ENCODE peak calls at places on chromosome 7, in seven cellular contexts. V, X, B, P, E, Z and I are unnamed samples.

GRCh38 chr7:144835166-144835611 is 664 bp downstream of the TPK1 start:
- DNase-seq in V (peak), X (peak), B (peak), P (peak), E (peak), Z (peak), I (peak)

GRCh38 chr7:92832623-92833023 is 3.8 kb downstream of the CDK6 start:
- DNase-seq in V (no peak), X (no peak), B (no peak), P (no peak), E (no peak), Z (no peak), I (no peak)

GRCh38 chr7:12360948-12361347 is 42.7 kb downstream of the VWDE start:
- DNase-seq in V (no peak), X (no peak), B (no peak), P (no peak), E (no peak), Z (no peak), I (no peak)

GRCh38 chr7:83204715-83205114 is 42.0 kb upstream of the PCLO start:
- DNase-seq in V (no peak), X (no peak), B (no peak), P (no peak), E (no peak), Z (no peak), I (no peak)

GRCh38 chr7:47239927-47240570 is 341.9 kb downstream of the TNS3 start:
- DNase-seq in V (no peak), X (peak), B (no peak), P (no peak), E (no peak), Z (no peak), I (no peak)

GRCh38 chr7:96959135-96959534 is 46.2 kb upstream of the DLX6 start:
- DNase-seq in V (no peak), X (no peak), B (no peak), P (no peak), E (no peak), Z (no peak), I (no peak)

GRCh38 chr7:38881015-38881414 is 28.0 kb downstream of the VPS41 start:
- DNase-seq in V (no peak), X (no peak), B (no peak), P (no peak), E (no peak), Z (no peak), I (no peak)

GRCh38 chr7:55309040-55309991 is 55.8 kb upstream of the LANCL2 start:
- DNase-seq in V (no peak), X (no peak), B (no peak), P (no peak), E (no peak), Z (no peak), I (no peak)

GRCh38 chr7:49520971-49521370 is 252.5 kb upstream of the VWC2 start:
- DNase-seq in V (no peak), X (no peak), B (no peak), P (no peak), E (no peak), Z (no peak), I (no peak)

GRCh38 chr7:135189961-135190360 is 19.5 kb upstream of the CYREN start:
- DNase-seq in V (no peak), X (no peak), B (no peak), P (no peak), E (no peak), Z (no peak), I (peak)

GRCh38 chr7:36923185-36923584 is 198.9 kb upstream of the AOAH start:
- DNase-seq in V (no peak), X (no peak), B (no peak), P (no peak), E (no peak), Z (no peak), I (no peak)
- TF ChIP-seq CTCF in V (no peak), X (no peak), B (no peak), P (no peak), E (no peak), Z (no peak), I (no peak)

DNA sequence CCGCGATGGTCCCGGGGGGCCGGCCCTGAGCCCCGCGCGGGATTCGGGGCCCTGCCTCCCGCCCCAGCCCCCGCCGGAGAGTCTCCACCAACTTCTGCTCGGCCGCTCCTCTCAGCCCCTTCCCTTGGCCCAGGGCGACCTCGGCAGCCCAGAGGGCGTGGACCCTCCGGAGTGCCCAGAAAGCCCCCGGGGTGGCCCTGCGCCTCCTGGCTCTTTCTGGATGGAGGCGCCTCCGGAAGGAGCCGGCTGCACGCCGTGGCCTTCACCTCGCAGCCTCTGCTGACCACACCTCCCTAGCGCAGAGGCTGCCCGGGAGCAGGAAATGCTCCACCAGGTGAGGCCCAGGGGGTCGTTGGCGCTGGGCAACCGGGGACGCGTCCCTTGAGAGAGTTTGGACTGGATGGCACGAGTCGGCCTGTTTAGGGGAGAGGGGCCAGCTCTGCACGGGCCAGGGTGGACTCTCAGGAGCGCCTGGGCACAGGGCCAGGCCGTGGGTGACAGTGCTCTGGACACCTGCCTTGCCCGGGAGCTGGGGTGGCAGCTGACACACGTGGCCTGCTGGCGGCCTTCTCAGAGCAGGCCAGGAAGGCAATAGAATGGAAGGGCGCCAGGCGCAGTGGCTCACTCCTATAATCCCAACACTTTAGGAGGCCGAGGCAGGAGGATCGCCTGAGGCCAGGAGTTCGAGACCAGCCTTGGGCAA is 594 bp downstream of the ZNF853 start:
- DNase-seq in V (no peak), X (no peak), B (no peak), P (no peak), E (no peak), Z (no peak), I (no peak)
- H3K4me3 ChIP-seq in V (peak), X (peak), B (peak), P (peak), E (peak), Z (no peak), I (peak)

DNA sequence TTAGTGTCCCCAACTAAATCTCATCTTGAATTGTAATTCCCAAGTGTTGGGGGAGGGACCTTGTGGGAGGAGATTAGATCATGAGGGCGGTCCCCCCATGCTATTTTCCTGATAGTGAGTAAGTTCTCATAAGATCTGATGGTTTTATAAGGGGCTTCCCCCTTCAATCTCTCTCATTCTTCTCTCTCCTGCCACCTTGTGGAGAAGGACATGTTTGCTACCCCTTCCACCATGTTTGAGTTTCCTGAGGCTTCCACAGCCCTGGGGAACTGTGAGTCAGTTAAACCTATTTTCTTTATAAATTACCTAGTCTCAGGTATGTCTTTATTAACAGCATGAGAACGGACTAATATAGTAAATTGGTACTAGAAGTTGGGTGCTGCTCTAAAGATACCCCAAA is 365.6 kb downstream of the ANKRD7 start:
- DNase-seq in V (no peak), X (no peak), B (no peak), P (no peak), E (no peak), Z (peak), I (no peak)
- TF ChIP-seq CTCF in V (no peak), X (no peak), B (peak), P (peak), E (peak), Z (peak), I (no peak)

DNA sequence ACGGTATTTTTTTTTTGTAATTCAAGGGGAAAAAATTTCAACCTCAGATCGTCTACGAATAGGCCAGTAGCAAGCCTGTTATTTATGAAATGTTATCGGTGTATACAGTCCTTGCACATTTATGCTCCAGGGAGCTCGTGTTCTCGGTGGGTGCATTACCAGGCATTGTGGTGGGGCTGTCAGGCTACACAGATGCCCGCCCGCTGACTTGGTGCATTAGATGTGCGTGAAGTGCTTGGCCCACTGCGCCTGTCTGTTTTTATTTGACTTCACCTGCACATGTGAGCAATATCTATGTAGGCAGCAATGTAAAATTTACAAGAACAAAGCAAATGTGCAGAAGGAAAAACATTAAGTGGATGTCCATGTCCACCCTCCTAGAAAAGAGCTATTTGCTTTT is 2.7 kb downstream of the FOXK1 start:
- DNase-seq in V (no peak), X (no peak), B (no peak), P (no peak), E (no peak), Z (no peak), I (no peak)
- H3K4me3 ChIP-seq in V (peak), X (peak), B (peak), P (peak), E (peak), Z (no peak), I (peak)

GRCh38 chr7:18206331-18206730 is 178.7 kb upstream of the PRPS1L1 start:
- DNase-seq in V (no peak), X (no peak), B (no peak), P (no peak), E (no peak), Z (no peak), I (no peak)

GRCh38 chr7:18210382-18210781 is 182.7 kb upstream of the PRPS1L1 start:
- DNase-seq in V (no peak), X (no peak), B (no peak), P (no peak), E (no peak), Z (no peak), I (no peak)

GRCh38 chr7:18212308-18212707 is 184.7 kb upstream of the PRPS1L1 start:
- DNase-seq in V (no peak), X (peak), B (no peak), P (no peak), E (peak), Z (no peak), I (peak)

GRCh38 chr7:18210788-18211187 is 183.1 kb upstream of the PRPS1L1 start:
- DNase-seq in V (no peak), X (peak), B (no peak), P (no peak), E (no peak), Z (no peak), I (no peak)

DNA sequence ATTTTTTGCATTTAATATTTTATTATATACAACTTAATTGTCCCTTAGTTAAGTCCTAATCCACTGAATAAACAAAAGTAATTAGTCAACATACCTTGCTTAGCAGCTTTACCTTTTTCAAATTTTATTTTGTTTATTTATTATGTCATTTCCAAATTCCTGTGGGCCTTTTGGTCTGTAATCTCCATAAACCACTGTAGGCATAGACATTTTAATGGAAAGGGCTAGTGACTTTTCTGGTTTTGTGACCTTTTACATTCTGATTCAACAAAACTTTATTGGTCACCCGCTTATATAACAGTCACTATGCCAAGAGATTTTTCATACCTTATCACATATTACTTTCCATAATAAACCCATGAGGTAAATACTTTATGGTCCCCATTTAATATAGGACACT is 181.3 kb upstream of the PRPS1L1 start:
- DNase-seq in V (no peak), X (no peak), B (no peak), P (no peak), E (no peak), Z (no peak), I (no peak)
- TF ChIP-seq CTCF in V (no peak), X (no peak), B (no peak), P (no peak), E (no peak), Z (no peak), I (no peak)